ENCODE peak calls at places on chromosome 5, in six cellular contexts. G, J, B, M, V and U are unnamed samples.

GRCh38 chr5:9294793-9295465 is 250.9 kb downstream of the SEMA5A start:
- DNase-seq in G (no peak), J (no peak), B (no peak), M (no peak), V (no peak), U (peak; percentile 63)

GRCh38 chr5:112329429-112330090 is 89.5 kb downstream of the EPB41L4A start:
- DNase-seq in G (no peak), J (no peak), B (no peak), M (peak; percentile 38), V (no peak), U (peak; percentile 18)

GRCh38 chr5:586751-587285 is 25.3 kb upstream of the CEP72 start:
- DNase-seq in G (no peak), J (no peak), B (peak; percentile 15), M (no peak), V (no peak), U (no peak)

GRCh38 chr5:107401470-107402085 is 269.2 kb downstream of the EFNA5 start:
- DNase-seq in G (no peak), J (no peak), B (no peak), M (no peak), V (no peak), U (no peak)

GRCh38 chr5:14481299-14481799 is 100.2 kb upstream of the OTULINL start:
- DNase-seq in G (no peak), J (no peak), B (no peak), M (no peak), V (no peak), U (no peak)

GRCh38 chr5:91541696-91542095 is 158.6 kb upstream of the ARRDC3 start:
- DNase-seq in G (no peak), J (peak; percentile 71), B (peak; percentile 69), M (no peak), V (no peak), U (no peak)

GRCh38 chr5:78424680-78425079 is 64.3 kb downstream of the SCAMP1 start:
- DNase-seq in G (no peak), J (no peak), B (no peak), M (no peak), V (no peak), U (no peak)

GRCh38 chr5:53419247-53419646 is 61.2 kb upstream of the FST start:
- DNase-seq in G (no peak), J (peak; percentile 82), B (peak; percentile 82), M (no peak), V (no peak), U (no peak)

GRCh38 chr5:127254729-127255284 is 35.8 kb upstream of the MEGF10 start:
- DNase-seq in G (no peak), J (peak; percentile 78), B (peak; percentile 61), M (no peak), V (no peak), U (no peak)

GRCh38 chr5:123705741-123706140 is 193.8 kb downstream of the CSNK1G3 start:
- DNase-seq in G (no peak), J (peak; percentile 44), B (peak; percentile 20), M (no peak), V (no peak), U (no peak)

GRCh38 chr5:140295414-140295813 is 7.5 kb downstream of the PFDN1 start:
- DNase-seq in G (no peak), J (peak; percentile 98), B (peak; percentile 96), M (no peak), V (peak; percentile 90), U (no peak)

GRCh38 chr5:17365756-17366155 is 132.3 kb upstream of the TAF11L2 start:
- DNase-seq in G (peak; percentile 9), J (peak; percentile 77), B (peak; percentile 99), M (no peak), V (peak; percentile 28), U (no peak)

GRCh38 chr5:79935992-79936643 is 54.9 kb downstream of the MTX3 start:
- DNase-seq in G (no peak), J (no peak), B (no peak), M (no peak), V (peak; percentile 19), U (no peak)

GRCh38 chr5:68919988-68920490 is 173.8 kb upstream of the SLC30A5 start:
- DNase-seq in G (no peak), J (no peak), B (no peak), M (no peak), V (no peak), U (no peak)

GRCh38 chr5:132239776-132240175 is 12.1 kb upstream of the P4HA2 start:
- DNase-seq in G (no peak), J (no peak), B (no peak), M (no peak), V (no peak), U (no peak)

GRCh38 chr5:67038817-67039603 is 157.6 kb downstream of the CD180 start:
- DNase-seq in G (no peak), J (peak; percentile 96), B (peak; percentile 62), M (no peak), V (no peak), U (no peak)

GRCh38 chr5:80988419-80988925 is 28.3 kb downstream of the RASGRF2 start:
- DNase-seq in G (no peak), J (no peak), B (no peak), M (no peak), V (no peak), U (no peak)

GRCh38 chr5:142869883-142870282 is 99.7 kb downstream of the ARHGAP26 start:
- DNase-seq in G (no peak), J (no peak), B (no peak), M (no peak), V (no peak), U (no peak)

GRCh38 chr5:107954254-107954653 is 283.5 kb upstream of the EFNA5 start:
- DNase-seq in G (no peak), J (no peak), B (no peak), M (no peak), V (no peak), U (no peak)

GRCh38 chr5:78509145-78509865 is 139.3 kb downstream of the LHFPL2 start:
- DNase-seq in G (no peak), J (no peak), B (no peak), M (no peak), V (no peak), U (no peak)

GRCh38 chr5:176810084-176810597 is at the start of gene UNC5A:
- DNase-seq in G (peak; percentile 88), J (peak; percentile 59), B (peak; percentile 51), M (no peak), V (peak; percentile 55), U (peak; percentile 88)

GRCh38 chr5:66840527-66841013 is 244.4 kb downstream of the MAST4 start:
- DNase-seq in G (no peak), J (no peak), B (peak; percentile 1), M (peak; percentile 78), V (no peak), U (no peak)

GRCh38 chr5:77309140-77309539 is 98.7 kb downstream of the PDE8B start:
- DNase-seq in G (no peak), J (no peak), B (no peak), M (no peak), V (no peak), U (no peak)

GRCh38 chr5:142600611-142601360 is 85.1 kb downstream of the FGF1 start:
- DNase-seq in G (no peak), J (peak; percentile 87), B (no peak), M (no peak), V (peak; percentile 56), U (no peak)

GRCh38 chr5:132114150-132115121 is 40.8 kb downstream of the CSF2 start:
- DNase-seq in G (no peak), J (peak; percentile 72), B (no peak), M (no peak), V (no peak), U (no peak)

GRCh38 chr5:119036101-119036762 is 34.7 kb upstream of the DMXL1 start:
- DNase-seq in G (no peak), J (peak; percentile 85), B (peak; percentile 78), M (no peak), V (peak; percentile 17), U (no peak)

GRCh38 chr5:91162534-91163381 is 220.4 kb downstream of the ARRDC3 start:
- DNase-seq in G (peak; percentile 9), J (peak; percentile 95), B (peak; percentile 94), M (peak; percentile 78), V (peak; percentile 84), U (no peak)

GRCh38 chr5:112634166-112634565 is 103.5 kb upstream of the APC start:
- DNase-seq in G (no peak), J (no peak), B (no peak), M (no peak), V (no peak), U (no peak)

GRCh38 chr5:14105717-14106435 is 37.3 kb upstream of the TRIO start:
- DNase-seq in G (no peak), J (peak; percentile 96), B (peak; percentile 99), M (no peak), V (peak; percentile 18), U (no peak)

DNA sequence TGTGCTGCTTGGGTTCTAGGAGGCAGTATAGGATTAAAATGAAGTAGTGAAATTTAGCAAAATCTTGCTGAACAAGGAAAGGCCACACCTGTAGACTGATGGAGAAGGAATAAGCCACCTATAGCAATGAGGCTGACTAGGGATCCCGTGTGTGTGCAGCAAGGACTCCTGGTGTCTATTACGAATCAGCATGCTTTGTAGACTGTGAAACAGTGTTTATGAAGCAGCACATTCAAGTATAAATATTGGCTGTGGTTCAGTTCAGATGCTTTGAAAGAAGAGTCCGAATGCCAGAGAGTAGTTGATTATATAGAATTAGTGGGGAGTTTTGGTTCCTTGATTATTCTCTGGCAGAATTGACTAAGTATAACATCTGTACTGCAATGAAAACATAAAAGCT is 41.8 kb downstream of the CAST start:
- DNase-seq in G (no peak), J (no peak), B (no peak), M (no peak), V (no peak), U (no peak)
- H3K4me3 ChIP-seq in G (no peak overlapping the region), J (peak overlapping the region; percentile 79), B (no peak overlapping the region), M (peak overlapping the region; percentile 78), V (peak overlapping the region; percentile 69), U (peak overlapping the region; percentile 72)

GRCh38 chr5:171898379-171898778 is 108.1 kb downstream of the FBXW11 start:
- DNase-seq in G (no peak), J (no peak), B (peak; percentile 32), M (no peak), V (no peak), U (no peak)

GRCh38 chr5:171901764-171902163 is 104.7 kb downstream of the FBXW11 start:
- DNase-seq in G (no peak), J (no peak), B (no peak), M (no peak), V (no peak), U (no peak)

GRCh38 chr5:171897231-171897630 is 109.2 kb downstream of the FBXW11 start:
- DNase-seq in G (no peak), J (no peak), B (no peak), M (no peak), V (no peak), U (no peak)

GRCh38 chr5:171899792-171900191 is 106.6 kb downstream of the FBXW11 start:
- DNase-seq in G (no peak), J (no peak), B (no peak), M (no peak), V (no peak), U (peak; percentile 27)

GRCh38 chr5:171898879-171899278 is 107.6 kb downstream of the FBXW11 start:
- DNase-seq in G (no peak), J (no peak), B (no peak), M (no peak), V (no peak), U (no peak)
- H3K36me3 ChIP-seq in G (peaks cover 57% of the 10 kb centered on the region), J (no peaks in the 10 kb centered on the region), B (peaks cover 10% of the 10 kb centered on the region), M (peaks cover 1% of the 10 kb centered on the region), V (no peaks in the 10 kb centered on the region), U (no peaks in the 10 kb centered on the region)

GRCh38 chr5:137265457-137265856 is 233.7 kb downstream of the SPOCK1 start:
- DNase-seq in G (no peak), J (peak; percentile 61), B (peak; percentile 35), M (no peak), V (no peak), U (no peak)
- H3K4me2 ChIP-seq in G (no peak overlapping the region), J (no peak overlapping the region), B (no peak overlapping the region), M (no peak overlapping the region), V (no peak overlapping the region), U (no peak overlapping the region)

GRCh38 chr5:172713809-172714490 is 57.0 kb downstream of the DUSP1 start:
- DNase-seq in G (no peak), J (no peak), B (no peak), M (no peak), V (no peak), U (no peak)
- H3K4me3 ChIP-seq in G (no peak overlapping the region), J (no peak overlapping the region), B (no peak overlapping the region), M (no peak overlapping the region), V (no peak overlapping the region), U (no peak overlapping the region)